ENCODE peak calls at places on chromosomes 1 and 21, in nine cellular contexts. N is NCI-H2107; P is EL; U is iris pigment epithelial cell; I is SW 1271; B is activated CD8-positive, alpha-beta memory T cell treated with anti-CD3 and anti-CD28 coated beads, Interleukin-2, amount 50 U/mL, for 48 hours; O is activated CD4-positive, alpha-beta T cell treated with anti-CD3 and anti-CD28 coated beads, Interleukin-2, amount 10 ng/mL, durations not matched to agents 24 days and 14 days; H is brain microvascular endothelial cell; S is activated naive CD4-positive, alpha-beta T cell. C is an unnamed sample.

GRCh38 chr1:32275424-32275823 is 16.5 kb upstream of the HDAC1 start:
- DNase-seq in P (no peak), H (no peak), U (peak; percentile 23), N (no peak), I (no peak), B (no peak), O (no peak), S (no peak), C (no peak)

GRCh38 chr1:224668991-224669390 is 52.9 kb downstream of the CNIH3 start:
- DNase-seq in O (no peak), P (no peak), N (no peak), I (no peak), B (no peak), H (no peak), S (no peak), U (no peak), C (no peak)

GRCh38 chr1:68322837-68323687 is 90.7 kb upstream of the WLS start:
- DNase-seq in H (no peak), U (peak; percentile 35), P (peak; percentile 73), B (no peak), O (no peak), N (no peak), I (no peak), S (no peak), C (peak; percentile 75)

GRCh38 chr1:72100766-72101165 is 181.6 kb downstream of the NEGR1 start:
- DNase-seq in P (no peak), S (no peak), B (no peak), U (no peak), H (no peak), O (no peak), N (no peak), I (no peak), C (no peak)

GRCh38 chr1:24996983-24997893 is 67.2 kb upstream of the RUNX3 start:
- DNase-seq in B (peak; percentile 85), P (no peak), I (no peak), H (no peak), N (no peak), O (no peak), S (no peak), U (no peak), C (no peak)

GRCh38 chr1:2987773-2988172 is 33.5 kb upstream of the ACTRT2 start:
- DNase-seq in B (no peak), O (no peak), H (no peak), P (no peak), I (no peak), U (no peak), S (no peak), N (no peak), C (no peak)

GRCh38 chr1:203090667-203091320 is 5.0 kb upstream of the MYOG start:
- DNase-seq in N (no peak), O (no peak), I (no peak), P (no peak), U (no peak), S (no peak), H (no peak), B (no peak), C (no peak)

GRCh38 chr1:169538998-169539871 is 47.0 kb downstream of the F5 start:
- DNase-seq in N (no peak), B (no peak), H (peak; percentile 86), U (peak; percentile 94), S (no peak), I (no peak), O (no peak), P (peak; percentile 83), C (peak; percentile 96)

GRCh38 chr1:119587328-119587727 is 60.7 kb downstream of the ZNF697 start:
- DNase-seq in S (no peak), N (no peak), I (no peak), H (peak; percentile 53), U (peak; percentile 30), B (no peak), P (peak; percentile 59), O (no peak), C (peak; percentile 39)

GRCh38 chr1:90725341-90725960 is 8.3 kb upstream of the BARHL2 start:
- DNase-seq in U (no peak), B (no peak), P (no peak), N (no peak), O (no peak), H (no peak), I (no peak), S (no peak), C (no peak)

GRCh38 chr1:228185641-228185965 is 20.0 kb downstream of the IBA57 start:
- DNase-seq in I (no peak), S (no peak), H (no peak), P (no peak), U (no peak), N (no peak), B (peak; percentile 46), O (peak; percentile 65), C (no peak)

GRCh38 chr1:11062965-11063401 is 3.2 kb upstream of the SRM start:
- DNase-seq in H (no peak), P (peak; percentile 27), I (no peak), U (no peak), N (peak; percentile 79), B (peak; percentile 58), S (no peak), O (peak; percentile 77), C (peak; percentile 91)

GRCh38 chr21:36980280-36981048 is 14.0 kb upstream of the HLCS start:
- DNase-seq in U (no peak), B (no peak), O (peak; percentile 64), N (no peak), P (no peak), I (no peak), H (no peak), S (no peak), C (no peak)

GRCh38 chr1:184982002-184982954 is 8.0 kb upstream of the NIBAN1 start:
- DNase-seq in P (peak; percentile 73), U (peak; percentile 78), N (peak; percentile 51), B (peak; percentile 83), O (peak; percentile 92), S (peak; percentile 46), H (peak; percentile 58), I (no peak), C (no peak)

GRCh38 chr1:24949331-24949881 is 19.3 kb upstream of the RUNX3 start:
- DNase-seq in N (no peak), U (peak; percentile 46), P (peak; percentile 88), O (no peak), B (no peak), S (no peak), H (peak; percentile 87), I (no peak), C (peak; percentile 38)

GRCh38 chr1:96598416-96599168 is 123.0 kb upstream of the PTBP2 start:
- DNase-seq in S (no peak), B (no peak), P (no peak), I (no peak), N (no peak), U (peak; percentile 54), O (no peak), H (no peak), C (peak; percentile 71)

GRCh38 chr1:93784538-93784937 is 94.5 kb downstream of the DNTTIP2 start:
- DNase-seq in O (no peak), S (no peak), N (no peak), H (no peak), U (no peak), P (no peak), I (no peak), B (no peak), C (no peak)

GRCh38 chr1:208264469-208265126 is 20.4 kb upstream of the PLXNA2 start:
- DNase-seq in H (no peak), O (no peak), I (no peak), S (no peak), P (no peak), B (no peak), N (no peak), U (no peak), C (no peak)

GRCh38 chr1:158203693-158204457 is 23.2 kb downstream of the CD1D start:
- DNase-seq in N (no peak), B (no peak), U (peak; percentile 63), S (no peak), I (peak; percentile 23), H (peak; percentile 70), O (peak; percentile 72), P (peak; percentile 54), C (peak; percentile 47)

GRCh38 chr1:202692959-202693555 is 17.2 kb downstream of the SYT2 start:
- DNase-seq in O (peak; percentile 91), I (no peak), S (peak; percentile 36), N (no peak), H (peak; percentile 65), P (peak; percentile 62), U (peak; percentile 61), B (peak; percentile 88), C (peak; percentile 51)

GRCh38 chr1:46690931-46691411 is 19.3 kb downstream of the TEX38 start:
- DNase-seq in P (no peak), H (no peak), N (no peak), B (no peak), I (no peak), S (no peak), O (no peak), U (no peak), C (peak; percentile 22)

GRCh38 chr1:100340494-100340893 is 11.8 kb upstream of the CDC14A start:
- DNase-seq in U (no peak), S (no peak), O (no peak), N (no peak), P (no peak), B (no peak), H (no peak), I (no peak), C (no peak)

GRCh38 chr1:113940365-113941244 is 11.5 kb downstream of the HIPK1 start:
- DNase-seq in N (no peak), H (no peak), I (no peak), U (no peak), B (peak; percentile 77), O (peak; percentile 82), S (no peak), P (no peak), C (no peak)

GRCh38 chr1:48093696-48094518 is 96.7 kb upstream of the TRABD2B start:
- DNase-seq in O (peak; percentile 92), S (peak; percentile 45), U (peak; percentile 50), I (no peak), B (peak; percentile 85), H (peak; percentile 43), N (peak; percentile 72), P (peak; percentile 28), C (peak; percentile 12)

GRCh38 chr1:237878406-237878805 is 12.3 kb downstream of the ZP4 start:
- DNase-seq in S (no peak), O (no peak), B (no peak), I (no peak), H (no peak), N (no peak), P (no peak), U (no peak), C (no peak)

GRCh38 chr1:63704443-63704842 is 69.4 kb upstream of the ROR1 start:
- DNase-seq in I (no peak), N (no peak), B (no peak), P (peak; percentile 8), S (no peak), H (no peak), O (no peak), U (peak; percentile 55), C (no peak)

GRCh38 chr1:27542463-27543273 is 52.7 kb upstream of the WASF2 start:
- DNase-seq in O (no peak), S (no peak), N (no peak), P (peak; percentile 68), H (peak; percentile 79), B (peak; percentile 65), I (peak; percentile 41), U (peak; percentile 74), C (no peak)

GRCh38 chr1:174652496-174653280 is 204.9 kb downstream of the GPR52 start:
- DNase-seq in I (no peak), N (no peak), H (no peak), B (no peak), P (no peak), S (no peak), U (no peak), O (no peak), C (no peak)

GRCh38 chr1:172654535-172654934 is 4.4 kb upstream of the FASLG start:
- DNase-seq in I (peak; percentile 37), B (no peak), P (peak; percentile 79), U (peak; percentile 84), O (no peak), N (no peak), S (no peak), H (peak; percentile 79), C (no peak)

GRCh38 chr1:203173566-203173965 is 2.1 kb downstream of the MYBPH start:
- DNase-seq in I (no peak), N (peak; percentile 80), O (no peak), P (no peak), U (no peak), S (no peak), B (no peak), H (no peak), C (no peak)

GRCh38 chr1:59005491-59006308 is 221.9 kb upstream of the JUN start:
- DNase-seq in S (no peak), U (no peak), N (no peak), P (no peak), I (no peak), B (no peak), H (no peak), O (peak; percentile 61), C (no peak)